ENCODE peak calls at places on chromosome 2, in nine cellular contexts. P is PC-9; S is fibroblast of mammary gland; N is CD4-positive, alpha-beta T cell; R is epithelial cell of esophagus; O is lower leg skin; W is fibroblast of pulmonary artery; Z is A673; C is brain microvascular endothelial cell. X is an unnamed sample.
A peak's percentile ranks its signal among the peaks of the same experiment; 100 is the strongest.

GRCh38 chr2:219656523-219656922 is 29.1 kb downstream of the SLC4A3 start:
- DNase-seq in P (no peak), S (peak; percentile 82), N (no peak), R (peak; percentile 91), O (no peak), W (peak; percentile 59), Z (no peak), C (no peak), X (no peak)

GRCh38 chr2:192035731-192036442 is 158.8 kb downstream of the TMEFF2 start:
- DNase-seq in P (no peak), S (peak; percentile 61), N (no peak), R (no peak), O (no peak), W (peak; percentile 31), Z (peak; percentile 57), C (peak; percentile 47), X (no peak)

GRCh38 chr2:130332271-130333073 is 10.2 kb upstream of the IMP4 start:
- DNase-seq in P (peak; percentile 57), S (peak; percentile 86), N (peak; percentile 75), R (peak; percentile 92), O (peak; percentile 46), W (peak; percentile 87), Z (peak; percentile 83), C (peak; percentile 70), X (peak; percentile 65)

GRCh38 chr2:205527801-205528200 is 154.5 kb upstream of the NRP2 start:
- DNase-seq in P (no peak), S (peak; percentile 68), N (no peak), R (peak; percentile 62), O (no peak), W (no peak), Z (no peak), C (peak; percentile 7), X (no peak)

GRCh38 chr2:133503323-133503722 is 64.9 kb downstream of the NCKAP5 start:
- DNase-seq in P (no peak), S (no peak), N (no peak), R (no peak), O (no peak), W (no peak), Z (no peak), C (no peak), X (no peak)

GRCh38 chr2:86066915-86067314 is 38.8 kb downstream of the POLR1A start:
- DNase-seq in P (no peak), S (no peak), N (no peak), R (no peak), O (no peak), W (no peak), Z (no peak), C (no peak), X (no peak)

GRCh38 chr2:1422131-1422530 is 8.9 kb downstream of the TPO start:
- DNase-seq in P (no peak), S (no peak), N (no peak), R (no peak), O (no peak), W (no peak), Z (no peak), C (no peak), X (no peak)

GRCh38 chr2:222878877-222879601 is 18.2 kb downstream of the ACSL3 start:
- DNase-seq in P (peak; percentile 99), S (peak; percentile 84), N (no peak), R (peak; percentile 91), O (no peak), W (peak; percentile 62), Z (no peak), C (peak; percentile 62), X (no peak)

GRCh38 chr2:200847268-200847667 is 17.2 kb downstream of the CLK1 start:
- DNase-seq in P (no peak), S (no peak), N (no peak), R (no peak), O (no peak), W (no peak), Z (no peak), C (no peak), X (no peak)

GRCh38 chr2:199206536-199206935 is 251.2 kb downstream of the SATB2 start:
- DNase-seq in P (no peak), S (no peak), N (no peak), R (no peak), O (no peak), W (no peak), Z (no peak), C (no peak), X (no peak)

GRCh38 chr2:26072925-26073768 is 39.3 kb downstream of the RAB10 start:
- DNase-seq in P (no peak), S (peak; percentile 44), N (no peak), R (no peak), O (no peak), W (peak; percentile 65), Z (peak; percentile 14), C (no peak), X (no peak)

GRCh38 chr2:189661957-189662321 is 680 bp downstream of the ASNSD1 start:
- DNase-seq in P (no peak), S (no peak), N (no peak), R (no peak), O (no peak), W (no peak), Z (no peak), C (no peak), X (no peak)

GRCh38 chr2:16368328-16368727 is 297.3 kb downstream of the CYRIA start:
- DNase-seq in P (no peak), S (no peak), N (no peak), R (no peak), O (no peak), W (no peak), Z (no peak), C (no peak), X (no peak)

GRCh38 chr2:99256677-99257076 is 1.2 kb upstream of the LYG2 start:
- DNase-seq in P (no peak), S (peak; percentile 29), N (no peak), R (peak; percentile 85), O (no peak), W (no peak), Z (no peak), C (no peak), X (no peak)

GRCh38 chr2:234044157-234044556 is 6.3 kb upstream of the SPP2 start:
- DNase-seq in P (no peak), S (peak; percentile 88), N (no peak), R (peak; percentile 63), O (no peak), W (peak; percentile 78), Z (no peak), C (no peak), X (no peak)

GRCh38 chr2:124241-124880 is 78.1 kb upstream of the FAM110C start:
- DNase-seq in P (no peak), S (peak; percentile 2), N (no peak), R (peak; percentile 71), O (no peak), W (no peak), Z (no peak), C (no peak), X (no peak)

DNA sequence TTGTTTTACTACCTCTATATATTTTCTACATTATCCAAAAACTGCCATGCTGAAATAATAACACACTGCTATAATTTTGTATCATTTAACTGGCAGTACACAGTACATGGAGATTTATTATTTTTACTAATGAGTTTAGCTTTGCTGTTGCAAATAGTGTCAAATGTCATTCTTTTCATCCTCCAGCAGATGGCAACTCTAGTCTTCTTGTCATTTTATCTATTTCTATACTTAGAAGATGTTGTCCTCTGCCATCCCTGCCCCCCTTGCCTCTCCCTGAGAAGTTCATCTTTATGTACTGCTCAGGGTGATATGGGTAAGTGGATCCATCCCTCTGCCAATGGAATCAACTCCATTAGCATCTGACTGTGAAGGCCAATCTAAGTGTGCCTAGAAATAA is 21.7 kb upstream of the LRRTM1 start:
- DNase-seq in P (no peak), S (peak; percentile 47), N (no peak), R (peak; percentile 55), O (no peak), W (peak; percentile 49), Z (peak; percentile 44), C (no peak), X (no peak)
- TF ChIP-seq CTCF in P (peak; percentile 54), S (peak; percentile 31), N (no peak), R (peak; percentile 41), O (no peak), W (peak; percentile 38), Z (peak; percentile 44), C (peak; percentile 51), X (no peak)

GRCh38 chr2:154623819-154624218 is 74.7 kb upstream of the KCNJ3 start:
- DNase-seq in P (no peak), S (peak; percentile 44), N (no peak), R (peak; percentile 60), O (no peak), W (peak; percentile 17), Z (peak; percentile 72), C (peak; percentile 10), X (no peak)
- TF ChIP-seq CTCF in P (peak; percentile 63), S (peak; percentile 58), N (no peak), R (peak; percentile 82), O (no peak), W (peak; percentile 45), Z (peak; percentile 79), C (peak; percentile 83), X (no peak)

DNA sequence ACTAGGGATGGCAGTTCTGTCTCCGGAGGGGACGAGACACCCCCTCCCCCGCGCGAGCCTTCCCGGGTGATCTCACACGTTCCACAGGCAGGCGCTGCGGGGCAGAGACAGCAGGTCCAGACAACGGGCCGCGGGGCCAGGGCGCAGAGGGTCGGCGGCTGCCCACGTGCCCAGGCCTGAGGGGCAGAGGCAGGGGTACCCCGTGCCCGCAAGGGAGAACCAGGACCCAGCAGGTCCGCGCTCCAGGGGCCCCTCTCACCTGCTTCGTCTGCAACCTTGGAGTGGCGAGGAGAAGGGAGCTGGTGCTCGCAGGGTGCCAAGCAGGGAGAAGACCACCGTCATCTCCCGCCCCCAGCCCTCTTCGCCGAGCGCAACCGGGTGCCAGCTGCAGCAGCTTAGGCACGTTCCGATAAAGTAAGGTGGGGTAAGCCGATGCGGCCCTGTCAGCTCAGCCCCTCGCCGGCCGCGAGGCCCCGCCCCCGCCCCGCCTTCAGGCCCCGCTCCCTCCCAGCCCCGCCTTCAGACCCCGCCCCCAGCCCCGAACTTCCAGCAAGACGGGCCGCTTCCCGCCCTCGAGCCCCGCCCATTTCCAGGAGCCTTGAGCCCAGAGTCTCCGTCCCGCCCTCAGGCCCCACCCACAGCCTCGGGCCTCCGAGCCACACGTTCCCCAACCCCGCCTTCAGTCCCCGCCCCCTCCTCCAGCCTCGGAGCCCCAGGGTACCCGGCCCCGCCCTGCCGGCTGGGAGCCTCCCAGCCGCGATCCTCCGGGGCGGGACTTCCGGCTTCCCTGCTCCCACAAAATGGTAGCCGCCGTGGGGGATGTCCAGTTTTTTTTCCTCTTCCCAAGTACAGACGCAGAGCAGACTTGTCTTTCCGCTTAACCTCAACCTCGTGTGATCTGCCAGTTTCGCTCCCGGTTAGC is at the start of gene GPR155:
- DNase-seq in P (peak; percentile 95), S (peak; percentile 96), N (peak; percentile 98), R (peak; percentile 99), O (peak; percentile 99), W (peak; percentile 99), Z (peak; percentile 99), C (peak; percentile 99), X (peak; percentile 86)
- TF ChIP-seq CTCF in P (no peak), S (no peak), N (no peak), R (no peak), O (no peak), W (no peak), Z (no peak), C (no peak), X (no peak)

DNA sequence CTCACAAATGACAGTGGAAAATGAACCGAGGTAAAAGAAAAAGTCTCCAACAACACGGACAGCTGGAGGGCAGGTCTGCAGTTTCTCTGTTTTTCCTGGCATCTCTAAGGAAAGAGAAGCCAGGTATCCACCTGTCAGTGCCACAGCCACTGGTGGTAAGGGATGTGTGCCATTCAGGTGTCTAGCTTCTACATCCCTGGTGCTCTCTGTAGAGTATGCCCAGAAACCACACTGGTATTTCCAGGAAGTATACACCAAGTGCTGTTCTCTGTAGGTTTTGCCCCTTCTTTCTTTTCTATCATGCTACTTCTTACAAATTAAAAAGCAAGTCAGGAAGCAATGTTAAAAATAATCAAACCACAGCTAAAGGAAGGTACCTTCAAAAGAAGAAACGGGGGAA is 7.6 kb upstream of the AGFG1 start:
- DNase-seq in P (no peak), S (no peak), N (no peak), R (no peak), O (no peak), W (no peak), Z (no peak), C (no peak), X (no peak)
- TF ChIP-seq CTCF in P (no peak), S (no peak), N (no peak), R (no peak), O (no peak), W (no peak), Z (no peak), C (no peak), X (no peak)